ENCODE peak calls at places on chromosome 18, in nine cellular contexts. L, Z, S, Y, N, O, J, R and F are unnamed samples.

GRCh38 chr18:79640064-79640672 is 39.4 kb upstream of the CTDP1 start:
- DNase-seq in S (no peak), O (no peak), Y (no peak), Z (no peak), N (no peak), L (no peak), R (no peak), J (no peak), F (no peak)

GRCh38 chr18:58785870-58786269 is 78.8 kb upstream of the ZNF532 start:
- DNase-seq in Y (no peak), N (no peak), S (no peak), O (no peak), Z (no peak), R (no peak), L (no peak), J (no peak), F (no peak)

GRCh38 chr18:76412010-76412817 is 82.8 kb downstream of the ZNF516 start:
- DNase-seq in S (no peak), J (no peak), R (peak; percentile 38), Y (no peak), O (no peak), L (no peak), Z (peak; percentile 50), N (no peak), F (peak; percentile 63)

GRCh38 chr18:71729611-71730010 is 814.5 kb downstream of the CBLN2 start:
- DNase-seq in O (no peak), N (no peak), Y (no peak), Z (no peak), S (no peak), R (no peak), L (no peak), J (no peak), F (no peak)

GRCh38 chr18:75977069-75977468 is 518.0 kb downstream of the ZNF516 start:
- DNase-seq in Z (no peak), L (no peak), J (no peak), R (no peak), O (no peak), N (no peak), S (no peak), Y (no peak), F (no peak)

GRCh38 chr18:79515944-79516351 is 120.2 kb downstream of the NFATC1 start:
- DNase-seq in O (no peak), R (peak; percentile 36), L (no peak), N (no peak), S (no peak), Z (peak; percentile 14), J (no peak), Y (no peak), F (peak; percentile 22)

GRCh38 chr18:7524786-7525185 is 42.3 kb upstream of the PTPRM start:
- DNase-seq in J (no peak), N (no peak), L (no peak), R (no peak), O (no peak), Y (no peak), Z (peak; percentile 47), S (no peak), F (no peak)

GRCh38 chr18:48877941-48878340 is 72.8 kb downstream of the SMAD7 start:
- DNase-seq in L (no peak), J (no peak), Y (no peak), S (no peak), Z (no peak), R (no peak), N (no peak), O (no peak), F (no peak)

GRCh38 chr18:46474487-46475366 is 182.3 kb downstream of the LOXHD1 start:
- DNase-seq in N (no peak), Z (no peak), O (peak; percentile 4), J (no peak), Y (no peak), S (no peak), L (no peak), R (no peak), F (no peak)

GRCh38 chr18:35993013-35993412 is 20.5 kb downstream of the RMP24 start:
- DNase-seq in S (no peak), Y (no peak), N (no peak), J (no peak), O (no peak), R (no peak), Z (no peak), L (no peak), F (no peak)

GRCh38 chr18:35999925-36000324 is 27.4 kb downstream of the RMP24 start:
- DNase-seq in O (no peak), S (no peak), L (no peak), J (no peak), R (no peak), Y (no peak), Z (peak; percentile 14), N (no peak), F (no peak)

GRCh38 chr18:35998967-35999366 is 26.5 kb downstream of the RMP24 start:
- DNase-seq in O (no peak), S (no peak), R (no peak), Z (peak; percentile 55), J (no peak), L (no peak), Y (no peak), N (no peak), F (no peak)
- TF ChIP-seq CTCF in O (peak; percentile 28), S (no peak), R (no peak), Z (peak; percentile 58), J (peak; percentile 27), L (no peak), Y (peak; percentile 64), N (no peak), F (no peak)

GRCh38 chr18:74820160-74820780 is 222.6 kb downstream of the ZNF407 start:
- DNase-seq in J (no peak), O (no peak), Y (no peak), R (no peak), N (no peak), Z (no peak), L (no peak), S (no peak), F (no peak)

GRCh38 chr18:74818776-74819175 is 221.1 kb downstream of the ZNF407 start:
- DNase-seq in S (no peak), R (no peak), N (no peak), O (no peak), Z (peak; percentile 25), L (no peak), Y (no peak), J (peak; percentile 12), F (no peak)

GRCh38 chr18:74817576-74817975 is 219.9 kb downstream of the ZNF407 start:
- DNase-seq in L (no peak), O (no peak), J (no peak), R (no peak), Y (no peak), Z (no peak), S (no peak), N (no peak), F (no peak)

GRCh38 chr18:74825460-74825859 is 227.8 kb downstream of the ZNF407 start:
- DNase-seq in O (no peak), N (no peak), R (no peak), Y (no peak), Z (no peak), J (no peak), L (no peak), S (no peak), F (no peak)

GRCh38 chr18:74819433-74820059 is 221.9 kb downstream of the ZNF407 start:
- DNase-seq in N (no peak), S (no peak), J (no peak), O (peak; percentile 26), L (peak; percentile 13), Z (peak; percentile 32), Y (peak; percentile 67), R (no peak), F (no peak)
- TF ChIP-seq CTCF in N (no peak), S (no peak), J (peak; percentile 26), O (peak; percentile 25), L (peak; percentile 25), Z (peak; percentile 67), Y (peak; percentile 73), R (no peak), F (no peak)

DNA sequence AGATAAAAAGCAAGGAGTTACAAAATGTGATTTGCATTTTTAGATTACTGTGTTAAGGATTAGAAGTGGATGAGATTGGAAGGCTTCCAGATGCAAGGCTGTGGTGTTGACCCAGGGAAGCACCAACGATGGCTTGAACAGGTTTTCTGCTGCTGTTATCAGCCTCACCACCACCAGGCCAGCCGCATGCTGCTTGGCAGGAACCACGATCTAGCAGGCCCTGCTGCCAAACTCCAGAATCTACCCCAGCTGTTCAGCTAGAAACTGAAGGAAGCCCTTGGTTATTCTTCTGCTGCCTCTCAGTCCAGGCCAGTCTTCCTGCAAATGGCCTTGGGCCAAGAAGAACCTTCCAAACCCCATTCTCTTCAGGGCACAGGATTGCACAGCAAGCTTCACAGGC is 133.9 kb downstream of the MTCL1 start:
- DNase-seq in O (no peak), R (no peak), L (no peak), N (no peak), Z (peak; percentile 27), S (no peak), J (no peak), Y (no peak), F (no peak)
- TF ChIP-seq CTCF in O (no peak), R (no peak), L (no peak), N (no peak), Z (no peak), S (no peak), J (no peak), Y (no peak), F (no peak)

DNA sequence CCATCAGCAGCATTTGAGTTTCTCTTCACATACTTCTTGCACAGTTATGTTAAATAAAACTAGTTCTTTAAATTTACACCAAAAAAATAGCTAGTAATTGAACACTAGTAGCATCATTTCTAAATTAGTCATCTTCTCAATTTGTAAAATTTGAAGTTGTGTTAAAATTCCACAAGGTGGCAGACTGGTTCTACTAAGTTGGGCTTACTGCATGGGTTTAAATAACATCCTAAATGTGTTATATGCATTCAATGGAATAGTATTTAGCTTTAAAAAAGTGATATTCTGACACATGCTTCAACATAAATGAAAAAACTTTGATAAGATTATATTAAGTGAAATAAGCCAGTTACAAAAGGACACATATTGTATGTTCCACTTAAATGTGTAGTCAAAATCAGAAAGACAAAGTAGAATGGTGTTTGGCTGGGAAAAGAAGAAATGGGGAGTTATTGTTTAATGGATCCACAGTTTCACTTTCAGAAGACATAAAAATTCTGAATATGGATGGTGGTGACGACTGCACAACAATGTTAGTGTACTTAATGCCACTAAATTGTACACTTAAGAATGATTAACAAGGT is 28.7 kb upstream of the RPRD1A start:
- DNase-seq in L (peak; percentile 47), R (no peak), Y (no peak), O (no peak), S (peak; percentile 56), Z (peak; percentile 90), N (no peak), J (peak; percentile 85), F (no peak)
- TF ChIP-seq CTCF in L (peak; percentile 23), R (peak; percentile 72), Y (peak; percentile 57), O (peak; percentile 80), S (peak; percentile 41), Z (peak; percentile 56), N (peak; percentile 33), J (peak; percentile 73), F (peak; percentile 31)

GRCh38 chr18:45441110-45441842 is 174.0 kb upstream of the SLC14A2 start:
- DNase-seq in S (peak; percentile 1), O (no peak), N (no peak), Y (no peak), R (no peak), Z (peak; percentile 18), J (peak; percentile 4), L (no peak), F (no peak)
- TF ChIP-seq CTCF in S (peak; percentile 52), O (no peak), N (no peak), Y (no peak), R (no peak), Z (peak; percentile 41), J (peak; percentile 36), L (no peak), F (no peak)